ENCODE peak calls at places on chromosome 21, in ten cellular contexts. One of them, this sample, is unnamed.

GRCh38 chr21:21714396-21714795 is 716.2 kb downstream of the NCAM2 start:
- DNase-seq in adrenal gland: no peak
- DNase-seq in IMR-90: peak
- DNase-seq in gastrocnemius medialis: no peak
- DNase-seq in A549: no peak
- DNase-seq in endothelial cell of umbilical vein: no peak
- DNase-seq in uterus: no peak
- DNase-seq in right lobe of liver: no peak
- DNase-seq in tibial nerve: no peak
- DNase-seq in heart left ventricle: no peak
- DNase-seq in this sample: no peak

GRCh38 chr21:35344582-35344981 is 295.5 kb upstream of the RUNX1 start:
- DNase-seq in heart left ventricle: no peak
- DNase-seq in adrenal gland: no peak
- DNase-seq in tibial nerve: no peak
- DNase-seq in uterus: no peak
- DNase-seq in IMR-90: no peak
- DNase-seq in gastrocnemius medialis: no peak
- DNase-seq in A549: no peak
- DNase-seq in endothelial cell of umbilical vein: no peak
- DNase-seq in right lobe of liver: no peak
- DNase-seq in this sample: no peak

GRCh38 chr21:45595574-45596295 is 47.8 kb upstream of the PCBP3 start:
- DNase-seq in gastrocnemius medialis: no peak
- DNase-seq in IMR-90: no peak
- DNase-seq in tibial nerve: no peak
- DNase-seq in A549: no peak
- DNase-seq in heart left ventricle: no peak
- DNase-seq in adrenal gland: no peak
- DNase-seq in endothelial cell of umbilical vein: no peak
- DNase-seq in uterus: no peak
- DNase-seq in right lobe of liver: peak
- DNase-seq in this sample: peak

GRCh38 chr21:36097427-36098230 is 27.8 kb downstream of the CBR1 start:
- DNase-seq in tibial nerve: no peak
- DNase-seq in uterus: no peak
- DNase-seq in gastrocnemius medialis: no peak
- DNase-seq in A549: no peak
- DNase-seq in adrenal gland: no peak
- DNase-seq in endothelial cell of umbilical vein: peak
- DNase-seq in right lobe of liver: no peak
- DNase-seq in heart left ventricle: no peak
- DNase-seq in IMR-90: no peak
- DNase-seq in this sample: no peak

GRCh38 chr21:35521293-35521692 is 472.2 kb upstream of the RUNX1 start:
- DNase-seq in A549: no peak
- DNase-seq in tibial nerve: no peak
- DNase-seq in uterus: no peak
- DNase-seq in adrenal gland: no peak
- DNase-seq in heart left ventricle: no peak
- DNase-seq in endothelial cell of umbilical vein: no peak
- DNase-seq in IMR-90: no peak
- DNase-seq in gastrocnemius medialis: no peak
- DNase-seq in right lobe of liver: no peak
- DNase-seq in this sample: no peak

GRCh38 chr21:45477176-45478114 is 64.8 kb downstream of the SLC19A1 start:
- DNase-seq in endothelial cell of umbilical vein: no peak
- DNase-seq in heart left ventricle: peak
- DNase-seq in IMR-90: no peak
- DNase-seq in adrenal gland: no peak
- DNase-seq in uterus: no peak
- DNase-seq in A549: no peak
- DNase-seq in right lobe of liver: no peak
- DNase-seq in tibial nerve: no peak
- DNase-seq in gastrocnemius medialis: no peak
- DNase-seq in this sample: no peak

GRCh38 chr21:33126569-33126968 is 56.6 kb downstream of the OLIG1 start:
- DNase-seq in IMR-90: no peak
- DNase-seq in heart left ventricle: no peak
- DNase-seq in right lobe of liver: no peak
- DNase-seq in gastrocnemius medialis: no peak
- DNase-seq in endothelial cell of umbilical vein: no peak
- DNase-seq in uterus: no peak
- DNase-seq in A549: no peak
- DNase-seq in tibial nerve: no peak
- DNase-seq in adrenal gland: no peak
- DNase-seq in this sample: no peak

GRCh38 chr21:15826147-15826780 is 96.5 kb downstream of the USP25 start:
- DNase-seq in gastrocnemius medialis: peak
- DNase-seq in endothelial cell of umbilical vein: peak
- DNase-seq in adrenal gland: no peak
- DNase-seq in tibial nerve: no peak
- DNase-seq in IMR-90: peak
- DNase-seq in right lobe of liver: no peak
- DNase-seq in uterus: peak
- DNase-seq in heart left ventricle: no peak
- DNase-seq in A549: peak
- DNase-seq in this sample: peak

GRCh38 chr21:31665397-31665796 is 5.9 kb downstream of the SOD1 start:
- DNase-seq in adrenal gland: peak
- DNase-seq in endothelial cell of umbilical vein: no peak
- DNase-seq in tibial nerve: no peak
- DNase-seq in IMR-90: peak
- DNase-seq in heart left ventricle: no peak
- DNase-seq in uterus: no peak
- DNase-seq in right lobe of liver: no peak
- DNase-seq in gastrocnemius medialis: no peak
- DNase-seq in A549: no peak
- DNase-seq in this sample: no peak

GRCh38 chr21:46298083-46298412 is 11.9 kb downstream of the YBEY start:
- DNase-seq in heart left ventricle: no peak
- DNase-seq in A549: no peak
- DNase-seq in adrenal gland: no peak
- DNase-seq in gastrocnemius medialis: no peak
- DNase-seq in endothelial cell of umbilical vein: peak
- DNase-seq in tibial nerve: no peak
- DNase-seq in uterus: no peak
- DNase-seq in right lobe of liver: no peak
- DNase-seq in IMR-90: no peak
- DNase-seq in this sample: no peak

GRCh38 chr21:26148834-26149354 is 21.7 kb downstream of the APP start:
- DNase-seq in right lobe of liver: no peak
- DNase-seq in gastrocnemius medialis: no peak
- DNase-seq in endothelial cell of umbilical vein: peak
- DNase-seq in tibial nerve: no peak
- DNase-seq in uterus: no peak
- DNase-seq in IMR-90: peak
- DNase-seq in A549: no peak
- DNase-seq in heart left ventricle: no peak
- DNase-seq in adrenal gland: no peak
- DNase-seq in this sample: no peak

GRCh38 chr21:46459356-46460112 is 843 bp downstream of the DIP2A start:
- DNase-seq in tibial nerve: peak
- DNase-seq in endothelial cell of umbilical vein: peak
- DNase-seq in A549: no peak
- DNase-seq in heart left ventricle: peak
- DNase-seq in right lobe of liver: peak
- DNase-seq in gastrocnemius medialis: no peak
- DNase-seq in IMR-90: peak
- DNase-seq in adrenal gland: peak
- DNase-seq in uterus: peak
- DNase-seq in this sample: peak

GRCh38 chr21:35206141-35207125 is 157.3 kb upstream of the RUNX1 start:
- DNase-seq in adrenal gland: no peak
- DNase-seq in tibial nerve: no peak
- DNase-seq in endothelial cell of umbilical vein: peak
- DNase-seq in A549: no peak
- DNase-seq in gastrocnemius medialis: peak
- DNase-seq in IMR-90: peak
- DNase-seq in uterus: no peak
- DNase-seq in heart left ventricle: no peak
- DNase-seq in right lobe of liver: no peak
- DNase-seq in this sample: no peak

GRCh38 chr21:31310750-31311149 is 33.3 kb downstream of the TIAM1 start:
- DNase-seq in heart left ventricle: no peak
- DNase-seq in tibial nerve: no peak
- DNase-seq in gastrocnemius medialis: no peak
- DNase-seq in uterus: no peak
- DNase-seq in right lobe of liver: no peak
- DNase-seq in A549: no peak
- DNase-seq in adrenal gland: no peak
- DNase-seq in endothelial cell of umbilical vein: no peak
- DNase-seq in IMR-90: peak
- DNase-seq in this sample: no peak

GRCh38 chr21:17730782-17731181 is 88.4 kb downstream of the C21orf91 start:
- DNase-seq in gastrocnemius medialis: no peak
- DNase-seq in right lobe of liver: no peak
- DNase-seq in IMR-90: no peak
- DNase-seq in A549: no peak
- DNase-seq in heart left ventricle: no peak
- DNase-seq in adrenal gland: no peak
- DNase-seq in uterus: no peak
- DNase-seq in endothelial cell of umbilical vein: peak
- DNase-seq in tibial nerve: no peak
- DNase-seq in this sample: no peak

GRCh38 chr21:34795152-34796141 is 126.7 kb downstream of the CLIC6 start:
- DNase-seq in endothelial cell of umbilical vein: peak
- DNase-seq in A549: peak
- DNase-seq in gastrocnemius medialis: peak
- DNase-seq in uterus: no peak
- DNase-seq in right lobe of liver: peak
- DNase-seq in tibial nerve: peak
- DNase-seq in adrenal gland: no peak
- DNase-seq in heart left ventricle: no peak
- DNase-seq in IMR-90: peak
- DNase-seq in this sample: peak

GRCh38 chr21:45531393-45532215 is 10.6 kb downstream of the SLC19A1 start:
- DNase-seq in tibial nerve: no peak
- DNase-seq in IMR-90: no peak
- DNase-seq in endothelial cell of umbilical vein: no peak
- DNase-seq in right lobe of liver: peak
- DNase-seq in uterus: no peak
- DNase-seq in adrenal gland: peak
- DNase-seq in A549: no peak
- DNase-seq in gastrocnemius medialis: peak
- DNase-seq in heart left ventricle: peak
- DNase-seq in this sample: peak

GRCh38 chr21:25359724-25360123 is 247.6 kb downstream of the MRPL39 start:
- DNase-seq in heart left ventricle: no peak
- DNase-seq in right lobe of liver: no peak
- DNase-seq in adrenal gland: peak
- DNase-seq in uterus: no peak
- DNase-seq in IMR-90: no peak
- DNase-seq in tibial nerve: no peak
- DNase-seq in A549: no peak
- DNase-seq in endothelial cell of umbilical vein: peak
- DNase-seq in gastrocnemius medialis: no peak
- DNase-seq in this sample: no peak

GRCh38 chr21:41247561-41247968 is 69.0 kb upstream of the FAM3B start:
- DNase-seq in endothelial cell of umbilical vein: peak
- DNase-seq in A549: no peak
- DNase-seq in adrenal gland: peak
- DNase-seq in tibial nerve: peak
- DNase-seq in uterus: no peak
- DNase-seq in heart left ventricle: no peak
- DNase-seq in gastrocnemius medialis: no peak
- DNase-seq in IMR-90: peak
- DNase-seq in right lobe of liver: no peak
- DNase-seq in this sample: no peak
- TF ChIP-seq POLR2A in endothelial cell of umbilical vein: no peak
- TF ChIP-seq POLR2A in A549: no peak
- TF ChIP-seq POLR2A in adrenal gland: no peak
- TF ChIP-seq POLR2A in tibial nerve: peak
- TF ChIP-seq POLR2A in uterus: no peak
- TF ChIP-seq POLR2A in heart left ventricle: no peak
- TF ChIP-seq POLR2A in gastrocnemius medialis: no peak
- TF ChIP-seq POLR2A in IMR-90: no peak
- TF ChIP-seq POLR2A in right lobe of liver: no peak
- TF ChIP-seq POLR2A in this sample: no peak

DNA sequence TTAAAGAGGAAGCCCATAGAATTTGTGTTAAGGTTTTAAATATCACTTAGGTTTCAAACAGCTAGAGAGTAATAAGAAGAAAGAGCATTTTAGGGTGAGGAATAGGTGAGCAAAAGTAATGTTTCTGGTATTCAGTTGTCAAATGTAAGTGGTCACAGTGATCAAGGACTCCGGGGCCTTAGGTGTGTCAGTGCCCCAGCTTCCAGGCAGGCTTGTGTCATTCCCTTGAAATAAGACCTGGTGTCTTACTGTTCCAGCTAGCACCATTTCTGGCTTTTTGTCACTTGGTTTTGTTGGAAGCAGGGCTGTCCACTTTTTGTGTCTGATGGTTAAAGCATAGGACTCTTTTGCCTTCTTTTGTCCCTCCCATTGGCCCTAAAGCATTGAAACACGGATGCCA is 69.6 kb downstream of the DYRK1A start:
- DNase-seq in right lobe of liver: no peak
- DNase-seq in uterus: no peak
- DNase-seq in gastrocnemius medialis: peak
- DNase-seq in A549: no peak
- DNase-seq in IMR-90: no peak
- DNase-seq in endothelial cell of umbilical vein: no peak
- DNase-seq in heart left ventricle: no peak
- DNase-seq in tibial nerve: no peak
- DNase-seq in adrenal gland: no peak
- DNase-seq in this sample: no peak
- H3K4me3 ChIP-seq in right lobe of liver: no peak
- H3K4me3 ChIP-seq in uterus: no peak
- H3K4me3 ChIP-seq in gastrocnemius medialis: peak
- H3K4me3 ChIP-seq in A549: no peak
- H3K4me3 ChIP-seq in IMR-90: no peak
- H3K4me3 ChIP-seq in endothelial cell of umbilical vein: no peak
- H3K4me3 ChIP-seq in heart left ventricle: no peak
- H3K4me3 ChIP-seq in tibial nerve: no peak
- H3K4me3 ChIP-seq in adrenal gland: no peak
- H3K4me3 ChIP-seq in this sample: no peak

DNA sequence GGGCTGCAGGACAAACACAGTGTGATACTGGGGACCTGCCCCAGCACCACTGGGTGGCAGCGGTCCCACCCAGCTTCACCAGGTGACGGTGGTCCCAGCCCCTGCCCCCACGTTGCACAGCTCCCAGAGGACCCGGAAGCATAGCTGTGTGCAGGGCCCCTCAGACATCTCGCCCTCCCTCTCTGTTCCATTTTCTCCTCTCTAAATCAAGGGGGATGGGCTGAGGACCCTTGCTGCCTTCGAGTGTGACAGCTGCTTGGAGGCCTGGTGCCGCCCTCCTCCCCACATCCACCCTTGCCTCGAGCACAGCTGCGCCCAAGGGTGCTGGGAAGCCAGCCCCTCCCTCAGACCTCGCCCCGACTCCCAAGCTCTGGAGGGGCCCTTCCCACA is 16.1 kb upstream of the LRRC3 start:
- DNase-seq in endothelial cell of umbilical vein: no peak
- DNase-seq in gastrocnemius medialis: no peak
- DNase-seq in tibial nerve: no peak
- DNase-seq in uterus: no peak
- DNase-seq in IMR-90: no peak
- DNase-seq in A549: no peak
- DNase-seq in right lobe of liver: peak
- DNase-seq in adrenal gland: no peak
- DNase-seq in heart left ventricle: peak
- DNase-seq in this sample: no peak
- TF ChIP-seq CTCF in endothelial cell of umbilical vein: no peak
- TF ChIP-seq CTCF in gastrocnemius medialis: no peak
- TF ChIP-seq CTCF in tibial nerve: no peak
- TF ChIP-seq CTCF in uterus: no peak
- TF ChIP-seq CTCF in IMR-90: no peak
- TF ChIP-seq CTCF in A549: no peak
- TF ChIP-seq CTCF in right lobe of liver: no peak
- TF ChIP-seq CTCF in adrenal gland: no peak
- TF ChIP-seq CTCF in heart left ventricle: no peak
- TF ChIP-seq CTCF in this sample: no peak

GRCh38 chr21:41768371-41769042 is 1.7 kb upstream of the RIPK4 start:
- DNase-seq in right lobe of liver: peak
- DNase-seq in tibial nerve: no peak
- DNase-seq in adrenal gland: no peak
- DNase-seq in IMR-90: peak
- DNase-seq in endothelial cell of umbilical vein: peak
- DNase-seq in heart left ventricle: no peak
- DNase-seq in A549: no peak
- DNase-seq in gastrocnemius medialis: no peak
- DNase-seq in uterus: no peak
- DNase-seq in this sample: peak
- TF ChIP-seq POLR2A in right lobe of liver: peak
- TF ChIP-seq POLR2A in tibial nerve: no peak
- TF ChIP-seq POLR2A in adrenal gland: no peak
- TF ChIP-seq POLR2A in IMR-90: peak
- TF ChIP-seq POLR2A in endothelial cell of umbilical vein: no peak
- TF ChIP-seq POLR2A in heart left ventricle: no peak
- TF ChIP-seq POLR2A in A549: no peak
- TF ChIP-seq POLR2A in gastrocnemius medialis: no peak
- TF ChIP-seq POLR2A in uterus: no peak
- TF ChIP-seq POLR2A in this sample: peak

This sample was measured in Peyer's patch.